ENCODE peak calls at places on chromosomes 11 and 22, in nine cellular contexts. I, J, H, R, P, M, A, O and N are unnamed samples.

GRCh38 chr22:23104109-23104971 is 34.0 kb downstream of the GNAZ start:
- DNase-seq in I (no peak), J (no peak), H (no peak), R (no peak), P (no peak), M (no peak), A (no peak), O (no peak), N (no peak)

GRCh38 chr11:13759050-13759449 is 90.6 kb downstream of the FAR1 start:
- DNase-seq in I (no peak), J (no peak), H (no peak), R (no peak), P (no peak), M (no peak), A (no peak), O (no peak), N (no peak)

GRCh38 chr11:47869548-47870393 is 21.6 kb upstream of the NUP160 start:
- DNase-seq in I (no peak), J (no peak), H (no peak), R (no peak), P (peak), M (no peak), A (no peak), O (no peak), N (no peak)

GRCh38 chr11:131829725-131830124 is 459.3 kb downstream of the NTM start:
- DNase-seq in I (no peak), J (no peak), H (no peak), R (no peak), P (no peak), M (no peak), A (no peak), O (no peak), N (no peak)

GRCh38 chr11:14270690-14271542 is 88.1 kb downstream of the RRAS2 start:
- DNase-seq in I (peak), J (no peak), H (peak), R (no peak), P (no peak), M (no peak), A (no peak), O (no peak), N (no peak)

GRCh38 chr11:133082851-133083488 is 449.3 kb downstream of the OPCML start:
- DNase-seq in I (peak), J (peak), H (peak), R (no peak), P (peak), M (peak), A (peak), O (peak), N (peak)

GRCh38 chr22:40416636-40417035 is 46.2 kb downstream of the SGSM3 start:
- DNase-seq in I (no peak), J (peak), H (no peak), R (no peak), P (no peak), M (peak), A (no peak), O (no peak), N (no peak)

GRCh38 chr11:61760946-61761345 is 8.5 kb downstream of the MYRF start:
- DNase-seq in I (no peak), J (no peak), H (no peak), R (no peak), P (no peak), M (no peak), A (no peak), O (no peak), N (no peak)

GRCh38 chr11:2940166-2940929 is 11.1 kb upstream of the PHLDA2 start:
- DNase-seq in I (no peak), J (peak), H (no peak), R (peak), P (no peak), M (peak), A (peak), O (peak), N (no peak)

GRCh38 chr11:72831521-72832300 is 17.5 kb downstream of the ATG16L2 start:
- DNase-seq in I (peak), J (peak), H (peak), R (peak), P (peak), M (peak), A (peak), O (peak), N (peak)

GRCh38 chr11:95375451-95375850 is 144.4 kb upstream of the SESN3 start:
- DNase-seq in I (no peak), J (no peak), H (no peak), R (no peak), P (no peak), M (no peak), A (no peak), O (no peak), N (no peak)

GRCh38 chr11:72625746-72626636 is 48.2 kb downstream of the PDE2A start:
- DNase-seq in I (no peak), J (peak), H (no peak), R (peak), P (no peak), M (peak), A (peak), O (peak), N (no peak)

GRCh38 chr22:46931414-46931813 is 169.0 kb downstream of the TBC1D22A start:
- DNase-seq in I (no peak), J (no peak), H (no peak), R (no peak), P (peak), M (no peak), A (no peak), O (no peak), N (peak)

GRCh38 chr11:113462830-113463229 is 12.4 kb downstream of the DRD2 start:
- DNase-seq in I (no peak), J (no peak), H (no peak), R (no peak), P (no peak), M (no peak), A (no peak), O (no peak), N (no peak)

GRCh38 chr22:38260760-38261477 is 11.9 kb downstream of the TMEM184B start:
- DNase-seq in I (no peak), J (no peak), H (no peak), R (no peak), P (no peak), M (no peak), A (peak), O (no peak), N (no peak)

GRCh38 chr11:15938362-15938725 is 418.0 kb downstream of the SOX6 start:
- DNase-seq in I (no peak), J (no peak), H (no peak), R (no peak), P (no peak), M (no peak), A (no peak), O (no peak), N (no peak)

GRCh38 chr22:46738961-46739870 is 1.2 kb upstream of the CERK start:
- DNase-seq in I (peak), J (no peak), H (peak), R (no peak), P (peak), M (peak), A (no peak), O (peak), N (peak)

GRCh38 chr11:6204708-6205107 is 649 bp upstream of the C11orf42 start:
- DNase-seq in I (peak), J (no peak), H (no peak), R (no peak), P (no peak), M (no peak), A (no peak), O (no peak), N (no peak)

GRCh38 chr11:2901854-2902783 is 16.5 kb upstream of the CDKN1C start:
- DNase-seq in I (peak), J (peak), H (peak), R (peak), P (peak), M (peak), A (peak), O (peak), N (peak)

GRCh38 chr11:48107188-48107704 is 109.4 kb upstream of the OR4B1 start:
- DNase-seq in I (no peak), J (no peak), H (peak), R (no peak), P (no peak), M (no peak), A (peak), O (peak), N (no peak)

GRCh38 chr11:113871331-113871730 is 4.0 kb downstream of the USP28 start:
- DNase-seq in I (no peak), J (no peak), H (no peak), R (no peak), P (no peak), M (no peak), A (no peak), O (no peak), N (no peak)

GRCh38 chr22:37747090-37747714 is 50.4 kb downstream of the TRIOBP start:
- DNase-seq in I (no peak), J (no peak), H (peak), R (no peak), P (no peak), M (no peak), A (peak), O (no peak), N (peak)

GRCh38 chr11:56624661-56625110 is 10.0 kb upstream of the OR5M1 start:
- DNase-seq in I (peak), J (no peak), H (peak), R (no peak), P (peak), M (no peak), A (no peak), O (no peak), N (peak)

GRCh38 chr11:117228091-117228490 is 3.8 kb downstream of the PCSK7 start:
- DNase-seq in I (no peak), J (no peak), H (no peak), R (no peak), P (no peak), M (no peak), A (no peak), O (no peak), N (no peak)

GRCh38 chr11:60831143-60831500 is 10.8 kb upstream of the CCDC86 start:
- DNase-seq in I (peak), J (peak), H (peak), R (peak), P (peak), M (peak), A (peak), O (peak), N (peak)

GRCh38 chr11:88345408-88345807 is 7.9 kb upstream of the CTSC start:
- DNase-seq in I (peak), J (no peak), H (no peak), R (no peak), P (no peak), M (no peak), A (no peak), O (no peak), N (peak)

GRCh38 chr11:120066738-120067303 is 71.1 kb downstream of the TRIM29 start:
- DNase-seq in I (no peak), J (no peak), H (peak), R (no peak), P (no peak), M (no peak), A (no peak), O (no peak), N (no peak)

GRCh38 chr22:49667236-49667635 is 160.4 kb downstream of the BRD1 start:
- DNase-seq in I (no peak), J (no peak), H (no peak), R (peak), P (peak), M (no peak), A (peak), O (peak), N (no peak)
- H3K4me3 ChIP-seq in I (no peak), J (no peak), H (no peak), R (peak), P (no peak), M (no peak), A (no peak), O (no peak), N (no peak)

GRCh38 chr11:44309483-44310197 is at the start of gene ALX4:
- DNase-seq in I (peak), J (no peak), H (no peak), R (no peak), P (peak), M (no peak), A (peak), O (no peak), N (no peak)
- H3K4me3 ChIP-seq in I (no peak), J (peak), H (no peak), R (peak), P (peak), M (no peak), A (peak), O (peak), N (peak)

GRCh38 chr11:123145661-123146060 is 49.4 kb downstream of the CLMP start:
- DNase-seq in I (no peak), J (no peak), H (no peak), R (no peak), P (no peak), M (no peak), A (no peak), O (no peak), N (no peak)
- H3K4me3 ChIP-seq in I (no peak), J (no peak), H (no peak), R (no peak), P (no peak), M (no peak), A (no peak), O (no peak), N (no peak)

GRCh38 chr11:19777032-19777341 is 64.3 kb downstream of the NAV2 start:
- DNase-seq in I (no peak), J (no peak), H (peak), R (no peak), P (no peak), M (peak), A (peak), O (no peak), N (no peak)
- H3K4me3 ChIP-seq in I (no peak), J (peak), H (peak), R (peak), P (no peak), M (no peak), A (peak), O (peak), N (peak)

DNA sequence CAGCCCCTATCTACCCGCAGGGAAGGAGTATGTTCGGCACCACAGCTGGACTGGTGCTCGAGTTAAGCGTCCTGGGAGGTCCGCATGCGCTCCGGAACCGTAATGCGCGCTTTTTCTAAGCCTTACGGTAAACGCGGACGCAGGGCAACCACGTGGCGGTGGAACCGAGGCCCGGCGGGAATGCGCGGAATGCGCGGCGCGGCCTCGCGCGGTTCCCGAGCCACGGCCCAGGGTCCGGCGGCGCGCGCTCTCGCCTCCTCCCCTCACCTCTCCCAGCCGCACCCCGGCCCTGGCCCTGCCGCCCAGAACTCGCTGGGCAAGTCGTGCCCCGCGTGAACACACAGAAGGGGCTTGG is 4.5 kb upstream of the CCND1 start:
- DNase-seq in I (no peak), J (peak), H (no peak), R (peak), P (peak), M (peak), A (peak), O (peak), N (peak)
- H3K4me3 ChIP-seq in I (no peak), J (peak), H (no peak), R (peak), P (peak), M (no peak), A (peak), O (peak), N (peak)

GRCh38 chr11:68090706-68091105 is 30.5 kb downstream of the CHKA start:
- DNase-seq in I (peak), J (no peak), H (peak), R (no peak), P (no peak), M (no peak), A (no peak), O (peak), N (peak)

GRCh38 chr11:68092411-68092810 is 28.8 kb downstream of the CHKA start:
- DNase-seq in I (no peak), J (no peak), H (no peak), R (no peak), P (no peak), M (no peak), A (no peak), O (no peak), N (no peak)

GRCh38 chr11:68093565-68093964 is 27.6 kb downstream of the CHKA start:
- DNase-seq in I (no peak), J (no peak), H (no peak), R (no peak), P (no peak), M (no peak), A (no peak), O (no peak), N (no peak)

GRCh38 chr11:68090287-68090686 is 30.9 kb downstream of the CHKA start:
- DNase-seq in I (no peak), J (no peak), H (no peak), R (no peak), P (no peak), M (no peak), A (no peak), O (no peak), N (no peak)
- H3K4me3 ChIP-seq in I (no peak), J (no peak), H (no peak), R (no peak), P (no peak), M (no peak), A (no peak), O (peak), N (no peak)

DNA sequence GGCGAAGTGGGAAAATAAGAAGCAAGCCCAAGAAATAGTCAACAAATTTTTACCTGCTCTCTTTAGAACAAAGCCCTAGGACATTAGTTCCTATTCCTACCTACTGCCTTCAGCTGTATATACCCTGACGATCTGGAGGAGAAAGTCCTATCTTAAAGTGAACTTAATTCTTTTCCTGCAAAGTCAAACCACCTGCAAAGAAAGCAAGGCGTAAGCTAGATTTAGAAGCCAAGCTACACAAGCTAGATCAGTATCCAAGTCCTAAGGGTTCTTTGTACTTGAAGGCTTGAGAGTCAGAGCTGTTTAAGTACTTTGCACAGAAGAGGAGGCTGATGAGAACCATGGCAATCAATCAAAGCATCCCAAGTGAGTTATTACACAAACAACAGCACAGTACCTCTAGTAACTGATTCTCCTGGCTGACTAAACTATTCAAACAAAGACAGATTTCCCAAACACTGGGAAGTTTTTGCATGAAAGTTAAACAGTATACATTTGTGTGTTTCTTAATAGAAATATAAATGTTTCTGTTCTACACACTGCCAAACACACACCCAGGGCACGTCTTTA is 1.9 kb downstream of the CDON start:
- DNase-seq in I (no peak), J (no peak), H (no peak), R (no peak), P (no peak), M (no peak), A (no peak), O (no peak), N (no peak)
- H3K4me3 ChIP-seq in I (no peak), J (no peak), H (no peak), R (peak), P (no peak), M (no peak), A (no peak), O (no peak), N (no peak)